ENCODE peak calls at places on chromosome 3, in six cellular contexts. M, W, I, R, Y and X are unnamed samples.

GRCh38 chr3:99678023-99678422 is 39.6 kb downstream of the COL8A1 start:
- DNase-seq in R (no peak), M (no peak), I (no peak), Y (no peak), W (no peak), X (no peak)

GRCh38 chr3:122458992-122459391 is 43.1 kb upstream of the WDR5B start:
- DNase-seq in R (peak; percentile 52), W (no peak), I (no peak), M (no peak), Y (no peak), X (no peak)

GRCh38 chr3:14138878-14139659 is 14.2 kb downstream of the TMEM43 start:
- DNase-seq in R (no peak), I (no peak), M (no peak), W (peak; percentile 10), Y (no peak), X (no peak)

GRCh38 chr3:15405448-15406050 is 21.8 kb downstream of the METTL6 start:
- DNase-seq in Y (no peak), W (no peak), R (peak; percentile 70), M (no peak), I (peak; percentile 24), X (peak; percentile 18)

GRCh38 chr3:29334652-29335189 is 53.9 kb downstream of the RBMS3 start:
- DNase-seq in I (no peak), R (no peak), M (no peak), W (no peak), Y (no peak), X (no peak)

GRCh38 chr3:14463330-14464216 is 61.2 kb downstream of the SLC6A6 start:
- DNase-seq in Y (no peak), W (no peak), M (no peak), R (peak; percentile 79), I (no peak), X (no peak)

GRCh38 chr3:61901986-61902385 is 340.6 kb downstream of the PTPRG start:
- DNase-seq in W (no peak), M (no peak), R (no peak), Y (no peak), I (no peak), X (no peak)

GRCh38 chr3:4581905-4582611 is 88.9 kb downstream of the ITPR1 start:
- DNase-seq in M (no peak), Y (no peak), W (no peak), R (no peak), I (no peak), X (no peak)

GRCh38 chr3:61979645-61980430 is 393.5 kb downstream of the FEZF2 start:
- DNase-seq in R (no peak), W (no peak), I (no peak), Y (no peak), M (no peak), X (no peak)

GRCh38 chr3:184227481-184227935 is 1.9 kb upstream of the VWA5B2 start:
- DNase-seq in Y (peak; percentile 52), W (peak; percentile 39), R (peak; percentile 62), I (no peak), M (peak; percentile 28), X (no peak)

GRCh38 chr3:122961146-122961545 is 66.4 kb downstream of the SEMA5B start:
- DNase-seq in Y (no peak), R (no peak), M (peak; percentile 11), W (no peak), I (no peak), X (no peak)

GRCh38 chr3:197874653-197875052 is 75.3 kb upstream of the RPL35A start:
- DNase-seq in Y (no peak), W (no peak), I (no peak), M (no peak), R (no peak), X (no peak)

GRCh38 chr3:126319701-126320295 is 37.4 kb downstream of the KLF15 start:
- DNase-seq in Y (no peak), I (no peak), R (no peak), M (no peak), W (peak; percentile 1), X (no peak)

GRCh38 chr3:126316515-126316939 is 40.7 kb downstream of the KLF15 start:
- DNase-seq in Y (no peak), M (no peak), I (no peak), R (no peak), W (peak; percentile 3), X (no peak)

GRCh38 chr3:126315083-126315658 is 42.0 kb downstream of the KLF15 start:
- DNase-seq in W (peak; percentile 6), R (no peak), I (no peak), M (no peak), Y (no peak), X (no peak)

GRCh38 chr3:126315916-126316514 is 41.2 kb downstream of the KLF15 start:
- DNase-seq in I (no peak), M (no peak), Y (no peak), R (no peak), W (peak; percentile 1), X (no peak)

DNA sequence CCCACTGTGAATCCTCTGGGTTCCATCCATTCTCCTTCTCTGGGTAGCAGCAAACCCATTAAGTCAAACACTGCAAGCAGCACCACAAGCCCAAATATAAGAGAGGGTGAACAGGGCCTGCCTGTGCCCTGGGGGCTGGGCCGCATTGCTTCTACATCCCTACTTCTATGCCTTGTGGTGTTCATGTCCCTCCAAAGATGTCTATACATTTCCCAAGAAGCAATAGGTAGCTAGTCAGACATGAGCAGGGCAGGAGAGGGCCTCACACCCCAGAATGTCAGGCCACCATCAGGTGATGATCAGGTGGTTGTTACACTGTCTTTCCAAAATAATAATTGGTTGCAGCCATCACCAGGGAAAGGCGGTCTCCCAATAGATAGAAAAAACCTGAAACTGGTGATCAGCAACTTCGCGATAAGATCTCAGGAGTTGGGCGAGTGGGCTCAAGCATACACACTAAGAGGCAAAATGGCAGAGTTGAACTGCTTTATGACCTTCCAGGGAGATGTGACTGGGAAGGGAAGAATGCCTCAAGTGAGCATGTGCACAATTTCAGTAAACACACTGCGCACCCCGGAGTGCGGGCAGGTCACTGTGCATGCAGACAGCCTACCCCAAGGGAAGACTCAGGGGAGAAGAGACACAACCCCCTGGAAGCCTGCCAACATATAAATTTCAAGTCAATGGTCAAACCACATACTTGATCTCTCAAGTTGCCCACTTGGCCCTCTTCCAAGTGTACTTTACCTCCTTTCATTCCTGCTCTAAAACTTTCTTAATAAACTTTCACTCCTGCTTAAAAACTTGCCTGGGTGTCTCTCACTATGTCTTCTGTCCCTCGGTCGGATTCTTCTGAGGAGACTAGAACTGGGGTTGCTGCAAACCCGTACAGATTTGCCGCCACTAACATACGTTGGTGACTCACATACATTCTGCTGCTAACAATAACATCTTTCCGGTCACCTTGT is 39.9 kb downstream of the KLF15 start:
- DNase-seq in Y (no peak), W (peak; percentile 4), R (no peak), I (no peak), M (no peak), X (no peak)
- H3K4me1 ChIP-seq in Y (no peaks in the 10 kb centered on the region), W (no peaks in the 10 kb centered on the region), R (peaks cover 8% of the 10 kb centered on the region), I (no peaks in the 10 kb centered on the region), M (no peaks in the 10 kb centered on the region), X (peaks cover 4% of the 10 kb centered on the region)

GRCh38 chr3:167898091-167898490 is 162.6 kb downstream of the SERPINI1 start:
- DNase-seq in I (no peak), M (no peak), W (no peak), R (no peak), Y (no peak), X (no peak)

GRCh38 chr3:167901087-167901486 is 165.6 kb downstream of the SERPINI1 start:
- DNase-seq in M (no peak), W (no peak), I (no peak), R (no peak), Y (no peak), X (no peak)

GRCh38 chr3:167895178-167895577 is 159.7 kb downstream of the SERPINI1 start:
- DNase-seq in R (no peak), M (no peak), I (no peak), Y (no peak), W (no peak), X (no peak)

GRCh38 chr3:167895684-167896083 is 160.2 kb downstream of the SERPINI1 start:
- DNase-seq in I (peak; percentile 78), R (peak; percentile 91), W (no peak), Y (no peak), M (no peak), X (no peak)

GRCh38 chr3:167899090-167899489 is 163.6 kb downstream of the SERPINI1 start:
- DNase-seq in M (no peak), Y (no peak), I (no peak), W (no peak), R (no peak), X (no peak)
- H3K9me3 ChIP-seq in M (peaks cover 4% of the 10 kb centered on the region), Y (no peaks in the 10 kb centered on the region), I (no peaks in the 10 kb centered on the region), W (no peaks in the 10 kb centered on the region), R (no peaks in the 10 kb centered on the region), X (no peaks in the 10 kb centered on the region)

DNA sequence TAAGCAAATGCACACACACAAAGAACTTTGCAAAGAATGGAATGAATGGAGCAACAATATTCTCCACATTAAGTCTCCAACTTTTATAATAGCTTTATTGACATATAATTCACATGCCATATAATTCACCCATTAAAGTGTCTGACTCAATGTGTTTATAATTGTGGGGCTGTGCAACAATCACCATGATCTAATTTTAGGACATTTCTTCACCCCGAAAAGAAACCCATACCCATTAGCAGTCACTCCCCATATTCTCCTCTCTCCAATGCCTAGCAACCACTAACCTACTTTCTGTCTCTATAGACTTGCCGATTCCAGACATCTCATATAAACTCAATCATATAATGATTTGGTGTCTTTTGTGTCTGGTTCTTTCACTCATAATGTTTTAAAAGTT is 22.6 kb downstream of the VGLL4 start:
- DNase-seq in M (no peak), I (no peak), R (no peak), Y (no peak), W (no peak), X (no peak)
- H3K4me1 ChIP-seq in M (peaks cover 69% of the 10 kb centered on the region), I (peaks cover 7% of the 10 kb centered on the region), R (peaks cover 44% of the 10 kb centered on the region), Y (peaks cover 39% of the 10 kb centered on the region), W (peaks cover 24% of the 10 kb centered on the region), X (peaks cover 5% of the 10 kb centered on the region)

GRCh38 chr3:177674186-177674585 is 476.9 kb upstream of the TBL1XR1 start:
- DNase-seq in R (no peak), W (no peak), I (no peak), Y (no peak), M (no peak), X (no peak)

GRCh38 chr3:177676148-177676547 is 478.9 kb upstream of the TBL1XR1 start:
- DNase-seq in R (no peak), M (no peak), I (no peak), Y (no peak), W (no peak), X (no peak)

GRCh38 chr3:177672252-177672911 is 475.1 kb upstream of the TBL1XR1 start:
- DNase-seq in M (no peak), W (no peak), I (no peak), Y (no peak), R (no peak), X (no peak)

GRCh38 chr3:177676947-177677587 is 479.8 kb upstream of the TBL1XR1 start:
- DNase-seq in W (peak; percentile 40), R (peak; percentile 17), Y (no peak), I (no peak), M (peak; percentile 14), X (no peak)

DNA sequence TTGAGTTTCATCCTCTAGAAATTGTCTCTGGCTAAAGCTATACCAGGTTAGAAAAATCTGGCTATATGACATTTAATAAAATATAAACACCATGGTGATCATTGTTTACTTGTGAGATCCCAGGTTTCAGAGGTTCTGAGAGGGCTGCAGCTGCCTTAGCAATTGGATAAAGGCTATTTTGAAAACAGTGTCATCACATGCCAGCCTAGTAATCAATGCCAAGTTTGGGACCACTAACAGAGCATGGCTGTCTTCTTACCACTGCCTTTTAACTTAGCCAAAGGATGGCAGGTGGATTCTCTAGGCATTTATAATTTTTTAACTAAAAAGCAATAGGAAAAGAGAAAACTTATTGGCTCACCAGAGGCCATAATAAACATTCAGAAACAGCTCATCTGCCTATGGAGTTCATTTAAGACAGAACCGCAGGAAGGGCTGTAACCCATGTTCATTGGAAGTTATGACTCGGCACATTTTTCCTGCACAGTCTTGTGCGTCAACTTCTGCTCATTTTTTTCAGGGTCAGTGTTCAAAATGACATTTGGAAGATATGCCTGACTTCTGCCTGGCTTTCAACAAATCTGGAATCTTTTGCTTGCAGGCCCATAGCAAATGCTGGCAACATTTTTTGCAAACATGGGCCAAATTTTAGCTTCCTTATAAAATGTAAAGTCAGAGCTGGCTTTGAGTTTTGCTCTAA is 476.0 kb upstream of the TBL1XR1 start:
- DNase-seq in Y (no peak), R (no peak), M (no peak), W (no peak), I (no peak), X (no peak)
- H3K9me3 ChIP-seq in Y (no peaks in the 10 kb centered on the region), R (no peaks in the 10 kb centered on the region), M (no peaks in the 10 kb centered on the region), W (no peaks in the 10 kb centered on the region), I (no peaks in the 10 kb centered on the region), X (no peaks in the 10 kb centered on the region)